ENCODE peak calls at places on chromosomes 1 and 21, in five cellular contexts. Q is uterus, D is AG10803, F is fibroblast of mammary gland, T is left lung. I is an unnamed sample.
A peak's percentile ranks its signal among the peaks of the same experiment; 100 is the strongest.

GRCh38 chr1:23273450-23274133 is 56.3 kb upstream of the HTR1D start:
- DNase-seq in F (peak; percentile 72), Q (no peak), D (peak; percentile 84), T (no peak), I (peak; percentile 85)

GRCh38 chr1:10667815-10668214 is 128.6 kb downstream of the CASZ1 start:
- DNase-seq in Q (no peak), F (no peak), T (no peak), D (no peak), I (no peak)

GRCh38 chr1:17979815-17980214 is 127.8 kb upstream of the IGSF21 start:
- DNase-seq in F (no peak), T (no peak), D (no peak), Q (no peak), I (no peak)

GRCh38 chr1:212700597-212700891 is 904 bp upstream of the BATF3 start:
- DNase-seq in D (no peak), T (no peak), F (no peak), Q (no peak), I (no peak)

GRCh38 chr1:85109475-85109874 is 61.2 kb upstream of the MCOLN3 start:
- DNase-seq in Q (peak; percentile 43), T (peak; percentile 60), F (peak; percentile 70), D (peak; percentile 76), I (peak; percentile 65)

GRCh38 chr1:183515002-183515689 is 42.8 kb downstream of the SMG7 start:
- DNase-seq in Q (no peak), T (no peak), F (peak; percentile 90), D (peak; percentile 57), I (peak; percentile 66)

GRCh38 chr21:44779417-44780139 is 22.0 kb downstream of the UBE2G2 start:
- DNase-seq in F (no peak), D (no peak), Q (no peak), T (no peak), I (no peak)

GRCh38 chr21:15592271-15592860 is 137.4 kb upstream of the USP25 start:
- DNase-seq in D (peak; percentile 47), F (peak; percentile 64), T (no peak), Q (no peak), I (peak; percentile 59)

GRCh38 chr1:202304370-202304769 is 37.4 kb downstream of the UBE2T start:
- DNase-seq in T (no peak), Q (no peak), D (no peak), F (no peak), I (no peak)

GRCh38 chr1:23614128-23614660 is 54.9 kb upstream of the ID3 start:
- DNase-seq in F (no peak), D (no peak), T (no peak), Q (no peak), I (no peak)

GRCh38 chr1:230752407-230752806 is 5.2 kb downstream of the CAPN9 start:
- DNase-seq in D (no peak), F (no peak), T (peak; percentile 88), Q (no peak), I (no peak)

GRCh38 chr1:227789042-227789880 is 26.2 kb upstream of the PRSS38 start:
- DNase-seq in F (peak; percentile 51), D (no peak), Q (no peak), T (peak; percentile 67), I (peak; percentile 23)

GRCh38 chr1:43288058-43288784 is 2.8 kb upstream of the C1orf210 start:
- DNase-seq in T (peak; percentile 44), Q (no peak), F (no peak), D (no peak), I (no peak)

GRCh38 chr1:160293020-160293968 is 8.4 kb upstream of the PEX19 start:
- DNase-seq in D (no peak), Q (no peak), F (peak; percentile 20), T (no peak), I (no peak)

GRCh38 chr1:165644064-165644735 is 13.2 kb downstream of the MGST3 start:
- DNase-seq in F (peak; percentile 22), D (no peak), T (no peak), Q (no peak), I (no peak)

GRCh38 chr1:28437924-28438699 is 67.7 kb upstream of the RCC1 start:
- DNase-seq in T (peak; percentile 78), D (peak; percentile 99), Q (peak; percentile 56), F (peak; percentile 93), I (peak; percentile 93)

GRCh38 chr1:7786785-7787184 is 2.7 kb downstream of the PER3 start:
- DNase-seq in Q (no peak), D (no peak), T (no peak), F (no peak), I (no peak)

GRCh38 chr1:85199667-85200366 is 999 bp downstream of the SYDE2 start:
- DNase-seq in T (no peak), Q (no peak), F (no peak), D (no peak), I (peak; percentile 12)

GRCh38 chr1:9038881-9039760 is 12.9 kb upstream of the SLC2A7 start:
- DNase-seq in Q (no peak), F (no peak), D (no peak), T (no peak), I (no peak)

GRCh38 chr1:192654120-192654519 is 18.2 kb downstream of the RGS13 start:
- DNase-seq in F (no peak), T (no peak), D (no peak), Q (no peak), I (no peak)
- TF ChIP-seq CTCF in F (no peak), T (no peak), D (no peak), Q (no peak), I (no peak)

DNA sequence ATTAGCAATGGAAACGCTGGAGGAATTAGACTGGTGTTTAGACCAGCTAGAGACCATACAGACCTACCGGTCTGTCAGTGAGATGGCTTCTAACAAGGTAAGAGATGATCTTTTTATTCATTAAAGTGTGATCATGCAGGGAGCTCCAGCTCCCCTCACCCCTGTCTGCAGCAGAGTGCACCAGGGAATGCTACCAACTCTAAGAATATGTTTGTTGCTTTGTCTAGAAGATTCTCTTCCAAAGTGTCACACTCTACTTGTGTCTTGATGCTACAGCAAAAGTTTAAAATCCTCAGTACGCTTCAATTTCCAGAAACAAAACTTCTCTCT is 201.5 kb upstream of the SGIP1 start:
- DNase-seq in T (no peak), Q (no peak), F (no peak), D (no peak), I (no peak)
- H3K4me3 ChIP-seq in T (peak overlapping the region; percentile 58), Q (peak overlapping the region; percentile 28), F (peak overlapping the region; percentile 44), D (peak overlapping the region; percentile 80), I (peak overlapping the region; percentile 53)

DNA sequence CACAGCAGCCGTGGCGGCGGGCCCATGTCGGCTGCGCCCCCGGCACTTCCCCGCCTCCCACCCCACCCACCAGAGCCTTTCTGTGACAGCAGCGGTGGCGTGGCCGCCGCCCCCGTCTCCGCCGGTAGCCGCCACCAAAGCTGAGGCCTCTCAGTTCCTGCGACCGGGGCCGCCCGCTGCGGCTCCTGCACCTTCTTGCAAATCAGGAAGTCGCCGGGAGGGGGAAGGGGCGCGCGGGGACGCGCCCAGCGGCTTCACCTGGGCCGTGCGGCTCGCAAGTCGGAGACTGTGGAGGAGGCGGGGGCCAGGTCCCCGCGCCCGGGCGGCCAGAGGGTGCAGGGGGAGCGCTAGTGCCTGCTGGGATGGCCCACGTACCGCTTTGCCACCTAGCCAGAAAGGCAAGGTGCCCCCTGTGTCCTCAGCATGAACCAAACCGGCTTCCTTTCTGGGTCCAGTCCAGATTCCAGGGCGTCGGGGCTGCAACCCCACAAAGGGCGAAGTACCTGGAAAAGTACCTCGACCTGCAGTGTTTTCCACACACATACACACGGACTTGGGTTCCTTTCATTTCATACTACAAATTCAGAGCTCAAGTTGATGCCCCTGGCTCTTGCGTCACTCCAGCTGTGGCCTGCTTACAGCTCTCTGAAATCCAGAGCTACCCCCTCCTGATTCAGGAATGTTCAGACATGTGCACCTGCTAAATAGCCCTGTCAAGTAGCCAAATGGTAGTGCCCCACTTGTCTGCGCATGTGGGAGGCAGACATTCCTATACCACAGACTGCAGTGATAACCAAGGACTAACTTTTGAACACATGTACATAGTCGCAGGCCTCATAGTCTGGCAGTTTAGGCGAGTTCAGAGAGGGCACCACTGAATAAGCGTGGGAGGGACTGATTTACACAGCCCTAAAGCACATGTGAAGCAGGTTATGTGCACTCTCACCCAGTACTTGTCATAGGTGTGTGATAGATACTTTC is at the start of gene DENND1B:
- DNase-seq in T (peak; percentile 98), F (peak; percentile 45), D (peak; percentile 83), Q (peak; percentile 44), I (peak; percentile 72)
- TF ChIP-seq CTCF in T (peak; percentile 15), F (no peak), D (no peak), Q (no peak), I (no peak)

GRCh38 chr1:45953934-45954333 is 150.5 kb downstream of the MAST2 start:
- DNase-seq in T (no peak), D (peak; percentile 81), Q (no peak), F (peak; percentile 33), I (peak; percentile 36)

GRCh38 chr1:45954401-45954847 is 151.0 kb downstream of the MAST2 start:
- DNase-seq in Q (no peak), D (peak; percentile 75), F (peak; percentile 85), T (no peak), I (peak; percentile 81)

GRCh38 chr1:45957684-45958083 is 154.3 kb downstream of the MAST2 start:
- DNase-seq in Q (no peak), T (no peak), D (no peak), F (peak; percentile 21), I (no peak)

GRCh38 chr1:45952072-45952471 is 148.7 kb downstream of the MAST2 start:
- DNase-seq in Q (no peak), F (peak; percentile 39), T (no peak), D (no peak), I (no peak)
- H3K4me3 ChIP-seq in Q (no peak overlapping the region), F (no peak overlapping the region), T (no peak overlapping the region), D (no peak overlapping the region), I (no peak overlapping the region)

GRCh38 chr1:154765970-154766369 is 104.1 kb downstream of the KCNN3 start:
- DNase-seq in T (no peak), F (peak; percentile 31), Q (peak; percentile 20), D (peak; percentile 28), I (peak; percentile 20)
- TF ChIP-seq CTCF in T (no peak), F (peak; percentile 45), Q (no peak), D (peak; percentile 52), I (peak; percentile 65)

DNA sequence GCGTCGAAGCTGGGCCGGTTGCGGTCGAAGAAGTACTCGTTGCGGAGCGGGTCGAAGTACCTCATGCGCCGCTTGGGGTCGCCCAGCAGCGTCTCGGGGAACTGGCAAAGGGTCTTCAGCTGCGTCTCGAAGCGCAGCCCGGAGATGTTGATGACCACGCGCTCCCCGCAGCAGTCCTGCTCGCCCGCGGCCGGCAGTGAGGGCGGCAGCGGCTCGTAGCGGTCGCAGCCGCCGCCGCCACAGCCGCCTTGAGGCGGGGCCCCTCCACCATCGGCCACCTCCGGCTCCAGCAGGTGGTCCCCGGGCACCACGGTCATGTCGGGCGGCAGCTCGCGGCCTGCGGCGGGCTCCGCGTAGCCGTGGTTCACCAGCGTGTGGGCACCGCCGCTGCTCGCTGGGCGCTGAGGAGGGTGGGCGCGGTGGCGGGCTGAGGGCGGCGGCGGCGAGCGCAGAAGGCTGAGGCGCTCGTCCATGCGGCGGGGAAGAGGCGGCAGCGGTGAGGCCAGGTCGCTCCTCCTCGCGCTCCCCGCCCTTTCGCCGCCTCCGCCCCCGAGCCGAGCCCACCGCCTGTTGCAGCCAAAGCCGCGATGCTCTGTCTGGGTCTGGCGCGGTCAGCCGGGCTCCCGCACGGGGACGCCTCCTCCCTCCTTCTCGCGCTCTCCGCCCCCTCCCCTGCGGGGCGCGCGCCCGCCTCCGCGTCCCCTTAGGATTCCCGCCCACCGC is at the start of gene KCNA3:
- DNase-seq in Q (peak; percentile 51), F (no peak), D (no peak), T (peak; percentile 84), I (no peak)
- H3K4me3 ChIP-seq in Q (peak within 1 kb of the TSS; percentile 11), F (peak within 1 kb of the TSS; percentile 2), D (no peak within 1 kb of the TSS), T (peak within 1 kb of the TSS; percentile 56), I (peak within 1 kb of the TSS; percentile 15)